ENCODE peak calls at places on chromosomes 13 and 19, in nine cellular contexts. M is left cardiac atrium, X is hepatic stellate cell, D is AG09319, U is HCEC 1CT, L is SHP77, B is AG04450, W is ELR, A is Daoy. R is an unnamed sample.

GRCh38 chr13:44068737-44069136 is 189.0 kb downstream of the LACC1 start:
- DNase-seq in M (no peak), X (peak), D (peak), U (peak), L (no peak), B (peak), W (peak), A (peak), R (peak)

GRCh38 chr19:4589579-4590410 is 30.3 kb upstream of the SEMA6B start:
- DNase-seq in M (no peak), X (no peak), D (no peak), U (peak), L (peak), B (no peak), W (peak), A (no peak), R (no peak)

GRCh38 chr19:35963514-35963913 is 27.3 kb downstream of the LRFN3 start:
- DNase-seq in M (no peak), X (peak), D (no peak), U (peak), L (no peak), B (peak), W (peak), A (peak), R (peak)

GRCh38 chr13:112510987-112511715 is 76.8 kb downstream of the TUBGCP3 start:
- DNase-seq in M (no peak), X (no peak), D (no peak), U (no peak), L (no peak), B (no peak), W (peak), A (no peak), R (no peak)

GRCh38 chr19:5588441-5588840 is 20.7 kb upstream of the TINCR start:
- DNase-seq in M (no peak), X (no peak), D (no peak), U (no peak), L (no peak), B (no peak), W (no peak), A (no peak), R (no peak)

GRCh38 chr13:95643814-95644598 is 500 bp downstream of the DZIP1 start:
- DNase-seq in M (peak), X (peak), D (no peak), U (peak), L (peak), B (no peak), W (peak), A (peak), R (no peak)

GRCh38 chr19:51511353-51511752 is 9.8 kb upstream of the SIGLEC12 start:
- DNase-seq in M (no peak), X (peak), D (no peak), U (no peak), L (peak), B (no peak), W (peak), A (peak), R (peak)

GRCh38 chr13:38262211-38262610 is 87.4 kb upstream of the UFM1 start:
- DNase-seq in M (no peak), X (peak), D (peak), U (peak), L (no peak), B (no peak), W (no peak), A (no peak), R (no peak)

GRCh38 chr19:30163663-30164062 is 208.5 kb upstream of the ZNF536 start:
- DNase-seq in M (no peak), X (no peak), D (no peak), U (no peak), L (no peak), B (no peak), W (no peak), A (no peak), R (no peak)

GRCh38 chr19:38070573-38070972 is 153.4 kb downstream of the DPF1 start:
- DNase-seq in M (no peak), X (no peak), D (peak), U (peak), L (peak), B (peak), W (peak), A (peak), R (no peak)

GRCh38 chr13:82833928-82834327 is 1048.3 kb downstream of the SLITRK1 start:
- DNase-seq in M (no peak), X (no peak), D (no peak), U (peak), L (peak), B (peak), W (peak), A (no peak), R (no peak)

GRCh38 chr19:46015080-46015960 is 7.5 kb downstream of the PGLYRP1 start:
- DNase-seq in M (peak), X (no peak), D (no peak), U (no peak), L (peak), B (no peak), W (peak), A (peak), R (peak)

GRCh38 chr19:55304279-55304978 is 20.6 kb downstream of the BRSK1 start:
- DNase-seq in M (peak), X (no peak), D (no peak), U (peak), L (peak), B (no peak), W (peak), A (peak), R (peak)

GRCh38 chr19:46766569-46767317 is 20.5 kb upstream of the STRN4 start:
- DNase-seq in M (peak), X (no peak), D (no peak), U (no peak), L (peak), B (no peak), W (peak), A (peak), R (peak)

GRCh38 chr19:6269101-6269886 is 10.5 kb downstream of the MLLT1 start:
- DNase-seq in M (no peak), X (no peak), D (no peak), U (no peak), L (no peak), B (no peak), W (no peak), A (no peak), R (no peak)

GRCh38 chr13:51970251-51970793 is 40.9 kb downstream of the ATP7B start:
- DNase-seq in M (no peak), X (no peak), D (no peak), U (no peak), L (no peak), B (no peak), W (no peak), A (peak), R (peak)

R was measured in SW480.